ENCODE peak calls at places on chromosomes 1 and 21, in ten cellular contexts. E is cerebellar nuclear complex; W is Ammon's horn; G is H7; R is GM12865; H is AG08396; F is NCI-H748 treated with DMSO at 0.1 percent for 48 hours; A is cerebellar cortex; K is GM10248; C is activated naive CD8-positive, alpha-beta T cell treated with anti-CD3 and anti-CD28 coated beads for 36 hours. X is an unnamed sample.
A peak's percentile ranks its signal among the peaks of the same experiment; 100 is the strongest.

GRCh38 chr1:232963366-232963765 is 13.0 kb downstream of the NTPCR start:
- DNase-seq in E (no peak), W (no peak), G (no peak), R (no peak), H (no peak), F (no peak), A (no peak), K (no peak), C (no peak), X (no peak)

GRCh38 chr1:56461158-56462127 is 117.9 kb downstream of the PLPP3 start:
- DNase-seq in E (no peak), W (no peak), G (peak; percentile 44), R (no peak), H (no peak), F (no peak), A (peak; percentile 15), K (no peak), C (no peak), X (no peak)

GRCh38 chr1:172383541-172383940 is 36.9 kb upstream of the C1orf105 start:
- DNase-seq in E (no peak), W (no peak), G (no peak), R (no peak), H (peak; percentile 39), F (no peak), A (peak; percentile 83), K (no peak), C (no peak), X (no peak)

GRCh38 chr1:25148673-25149300 is 83.5 kb downstream of the SYF2 start:
- DNase-seq in E (no peak), W (peak; percentile 16), G (peak; percentile 69), R (peak; percentile 69), H (no peak), F (no peak), A (peak; percentile 14), K (peak; percentile 51), C (peak; percentile 22), X (no peak)

GRCh38 chr1:22261580-22261979 is 118.7 kb upstream of the WNT4 start:
- DNase-seq in E (no peak), W (no peak), G (no peak), R (no peak), H (no peak), F (no peak), A (no peak), K (no peak), C (no peak), X (no peak)

GRCh38 chr1:56819393-56819899 is at the start of gene FYB2:
- DNase-seq in E (no peak), W (no peak), G (peak; percentile 77), R (no peak), H (no peak), F (no peak), A (no peak), K (no peak), C (no peak), X (peak; percentile 74)

GRCh38 chr1:29121951-29122661 is 1.6 kb downstream of the TMEM200B start:
- DNase-seq in E (no peak), W (no peak), G (peak; percentile 91), R (no peak), H (peak; percentile 58), F (no peak), A (no peak), K (no peak), C (no peak), X (peak; percentile 56)

GRCh38 chr1:27576846-27577245 is 27.1 kb downstream of the AHDC1 start:
- DNase-seq in E (no peak), W (no peak), G (no peak), R (no peak), H (no peak), F (no peak), A (no peak), K (no peak), C (no peak), X (no peak)

GRCh38 chr1:36966242-36966641 is 68.1 kb downstream of the GRIK3 start:
- DNase-seq in E (no peak), W (no peak), G (peak; percentile 74), R (peak; percentile 20), H (no peak), F (no peak), A (no peak), K (no peak), C (no peak), X (no peak)

GRCh38 chr1:170711682-170712081 is 47.8 kb downstream of the PRRX1 start:
- DNase-seq in E (no peak), W (no peak), G (no peak), R (no peak), H (peak; percentile 30), F (no peak), A (no peak), K (no peak), C (no peak), X (no peak)

GRCh38 chr1:28865997-28866650 is 48.2 kb upstream of the EPB41 start:
- DNase-seq in E (no peak), W (no peak), G (no peak), R (no peak), H (peak; percentile 38), F (no peak), A (no peak), K (no peak), C (no peak), X (no peak)

GRCh38 chr1:167795810-167796740 is 74.3 kb downstream of the MPZL1 start:
- DNase-seq in E (no peak), W (no peak), G (no peak), R (no peak), H (no peak), F (peak; percentile 48), A (no peak), K (no peak), C (no peak), X (no peak)

GRCh38 chr1:171644805-171645483 is 7.5 kb downstream of the MYOC start:
- DNase-seq in E (no peak), W (peak; percentile 85), G (peak; percentile 79), R (peak; percentile 84), H (peak; percentile 70), F (peak; percentile 49), A (peak; percentile 95), K (peak; percentile 58), C (peak; percentile 63), X (peak; percentile 98)

GRCh38 chr21:27450216-27450615 is 483.3 kb upstream of the ADAMTS5 start:
- DNase-seq in E (no peak), W (no peak), G (no peak), R (no peak), H (no peak), F (no peak), A (no peak), K (no peak), C (no peak), X (no peak)

GRCh38 chr1:96130432-96130831 is 591.2 kb upstream of the PTBP2 start:
- DNase-seq in E (no peak), W (no peak), G (no peak), R (no peak), H (no peak), F (peak; percentile 95), A (no peak), K (no peak), C (no peak), X (peak; percentile 35)

GRCh38 chr21:44572959-44573583 is 458 bp upstream of the KRTAP10-4 start:
- DNase-seq in E (no peak), W (no peak), G (peak; percentile 41), R (no peak), H (peak; percentile 61), F (no peak), A (no peak), K (peak; percentile 16), C (no peak), X (no peak)

GRCh38 chr1:155284476-155284875 is 7.2 kb downstream of the HCN3 start:
- DNase-seq in E (no peak), W (no peak), G (no peak), R (no peak), H (no peak), F (no peak), A (no peak), K (no peak), C (no peak), X (no peak)

GRCh38 chr1:216935901-216936300 is 212.7 kb upstream of the ESRRG start:
- DNase-seq in E (no peak), W (no peak), G (no peak), R (no peak), H (no peak), F (no peak), A (no peak), K (no peak), C (no peak), X (no peak)

GRCh38 chr21:31158789-31159581 is 120.7 kb upstream of the KRTAP19-8 start:
- DNase-seq in E (no peak), W (peak; percentile 39), G (no peak), R (no peak), H (no peak), F (no peak), A (no peak), K (no peak), C (no peak), X (no peak)

GRCh38 chr1:226568077-226568831 is 19.7 kb downstream of the STUM start:
- DNase-seq in E (no peak), W (no peak), G (peak; percentile 84), R (no peak), H (peak; percentile 45), F (no peak), A (no peak), K (no peak), C (no peak), X (no peak)

GRCh38 chr1:18580676-18581419 is 49.8 kb upstream of the PAX7 start:
- DNase-seq in E (peak; percentile 44), W (no peak), G (no peak), R (no peak), H (no peak), F (no peak), A (peak; percentile 92), K (no peak), C (no peak), X (no peak)

GRCh38 chr1:189775343-189775742 is 702.3 kb downstream of the BRINP3 start:
- DNase-seq in E (no peak), W (peak; percentile 3), G (no peak), R (no peak), H (peak; percentile 10), F (no peak), A (no peak), K (no peak), C (no peak), X (no peak)

GRCh38 chr1:235781807-235782206 is 84.9 kb downstream of the LYST start:
- DNase-seq in E (no peak), W (no peak), G (no peak), R (no peak), H (no peak), F (no peak), A (no peak), K (no peak), C (no peak), X (no peak)

GRCh38 chr1:114757455-114758250 is at the start of gene CSDE1:
- DNase-seq in E (peak; percentile 44), W (peak; percentile 98), G (peak; percentile 88), R (peak; percentile 99), H (peak; percentile 94), F (peak; percentile 96), A (peak; percentile 98), K (peak; percentile 91), C (peak; percentile 93), X (peak; percentile 98)

GRCh38 chr1:171403396-171403795 is 81.9 kb upstream of the PRRC2C start:
- DNase-seq in E (no peak), W (no peak), G (no peak), R (no peak), H (no peak), F (no peak), A (no peak), K (no peak), C (no peak), X (no peak)

GRCh38 chr1:70499695-70500094 is 88.6 kb downstream of the CTH start:
- DNase-seq in E (no peak), W (no peak), G (no peak), R (no peak), H (no peak), F (no peak), A (no peak), K (no peak), C (no peak), X (no peak)

GRCh38 chr1:17691147-17691634 is 63.9 kb upstream of the ACTL8 start:
- DNase-seq in E (no peak), W (no peak), G (no peak), R (no peak), H (no peak), F (no peak), A (no peak), K (no peak), C (no peak), X (no peak)

GRCh38 chr1:109723351-109723750 is 11.3 kb downstream of the GSTM5 start:
- DNase-seq in E (no peak), W (no peak), G (no peak), R (no peak), H (peak; percentile 46), F (no peak), A (no peak), K (no peak), C (no peak), X (peak; percentile 63)